ENCODE peak calls at places on chromosome 20, in eight cellular contexts. V is fibroblast of lung; X is CD8-positive, alpha-beta memory T cell; C is mesendoderm; T is right atrium auricular region; Y is Peyer's patch; E is mammary epithelial cell; H is GM23248. J is an unnamed sample.

GRCh38 chr20:10807013-10807412 is 133.2 kb upstream of the JAG1 start:
- DNase-seq in V (no peak), X (no peak), C (peak), T (no peak), Y (no peak), E (no peak), H (no peak), J (no peak)

GRCh38 chr20:62752181-62752670 is 43.6 kb downstream of the NTSR1 start:
- DNase-seq in V (no peak), X (no peak), C (no peak), T (no peak), Y (no peak), E (no peak), H (no peak), J (peak)

GRCh38 chr20:46057856-46058655 is 29.0 kb downstream of the SLC12A5 start:
- DNase-seq in V (peak), X (no peak), C (peak), T (peak), Y (peak), E (no peak), H (peak), J (no peak)

GRCh38 chr20:10705801-10706459 is 32.1 kb upstream of the JAG1 start:
- DNase-seq in V (no peak), X (no peak), C (no peak), T (no peak), Y (no peak), E (peak), H (no peak), J (no peak)

GRCh38 chr20:32685541-32686529 is 12.1 kb upstream of the C20orf203 start:
- DNase-seq in V (peak), X (no peak), C (no peak), T (no peak), Y (no peak), E (no peak), H (peak), J (no peak)

GRCh38 chr20:63911171-63911570 is 16.2 kb downstream of the DNAJC5 start:
- DNase-seq in V (peak), X (no peak), C (no peak), T (no peak), Y (no peak), E (peak), H (peak), J (no peak)

GRCh38 chr20:1830240-1830639 is 65.0 kb upstream of the SIRPA start:
- DNase-seq in V (peak), X (no peak), C (peak), T (peak), Y (no peak), E (peak), H (peak), J (no peak)

GRCh38 chr20:17620371-17621228 is 50.7 kb downstream of the DSTN start:
- DNase-seq in V (no peak), X (no peak), C (no peak), T (peak), Y (peak), E (no peak), H (no peak), J (peak)

GRCh38 chr20:32278199-32278643 is 770 bp downstream of the KIF3B start:
- DNase-seq in V (no peak), X (peak), C (peak), T (no peak), Y (peak), E (no peak), H (peak), J (no peak)

GRCh38 chr20:57322476-57322875 is 7.1 kb upstream of the SPO11 start:
- DNase-seq in V (no peak), X (no peak), C (no peak), T (no peak), Y (no peak), E (no peak), H (peak), J (no peak)

GRCh38 chr20:57327820-57328219 is 1.8 kb upstream of the SPO11 start:
- DNase-seq in V (no peak), X (no peak), C (no peak), T (no peak), Y (no peak), E (no peak), H (no peak), J (no peak)

GRCh38 chr20:57326667-57327455 is 2.7 kb upstream of the SPO11 start:
- DNase-seq in V (no peak), X (no peak), C (peak), T (peak), Y (no peak), E (peak), H (no peak), J (no peak)

GRCh38 chr20:57323034-57323433 is 6.6 kb upstream of the SPO11 start:
- DNase-seq in V (no peak), X (no peak), C (peak), T (peak), Y (no peak), E (peak), H (peak), J (no peak)

GRCh38 chr20:57325632-57326356 is 3.8 kb upstream of the SPO11 start:
- DNase-seq in V (no peak), X (no peak), C (no peak), T (peak), Y (no peak), E (no peak), H (no peak), J (no peak)
- H3K27ac ChIP-seq in V (no peak), X (no peak), C (no peak), T (no peak), Y (no peak), E (peak), H (no peak), J (no peak)

GRCh38 chr20:35575958-35576357 is 34.1 kb downstream of the ERGIC3 start:
- DNase-seq in V (no peak), X (no peak), C (no peak), T (no peak), Y (no peak), E (no peak), H (no peak), J (peak)
- H3K4me3 ChIP-seq in V (no peak), X (no peak), C (no peak), T (no peak), Y (no peak), E (no peak), H (no peak), J (no peak)

GRCh38 chr20:47377122-47377722 is 20.7 kb upstream of the ZMYND8 start:
- DNase-seq in V (no peak), X (no peak), C (peak), T (no peak), Y (no peak), E (peak), H (no peak), J (no peak)
- H3K27ac ChIP-seq in V (no peak), X (no peak), C (no peak), T (no peak), Y (no peak), E (peak), H (no peak), J (no peak)

DNA sequence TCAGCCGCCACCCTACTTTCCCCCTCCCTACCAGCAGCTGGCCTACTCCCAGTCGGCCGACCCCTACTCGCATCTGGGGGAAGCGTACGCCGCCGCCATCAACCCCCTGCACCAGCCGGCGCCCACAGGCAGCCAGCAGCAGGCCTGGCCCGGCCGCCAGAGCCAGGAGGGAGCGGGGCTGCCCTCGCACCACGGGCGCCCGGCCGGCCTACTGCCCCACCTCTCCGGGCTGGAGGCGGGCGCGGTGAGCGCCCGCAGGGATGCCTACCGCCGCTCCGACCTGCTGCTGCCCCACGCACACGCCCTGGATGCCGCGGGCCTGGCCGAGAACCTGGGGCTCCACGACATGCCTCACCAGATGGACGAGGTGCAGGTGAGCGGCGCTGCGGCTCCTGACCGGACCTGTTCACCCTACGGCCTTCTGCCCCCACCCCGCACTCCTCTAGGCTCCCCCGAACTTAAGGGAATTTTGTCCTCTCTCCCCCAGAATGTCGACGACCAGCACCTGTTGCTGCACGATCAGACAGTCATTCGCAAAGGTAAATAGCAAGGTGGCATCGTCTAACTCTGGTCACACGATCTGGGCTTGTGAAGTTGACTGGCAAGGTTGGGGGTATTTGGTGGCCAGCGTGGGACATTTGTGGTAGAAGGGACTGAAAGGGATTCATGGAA is 2.3 kb downstream of the TFAP2C start:
- DNase-seq in V (no peak), X (no peak), C (peak), T (no peak), Y (no peak), E (peak), H (no peak), J (peak)
- H3K4me3 ChIP-seq in V (no peak), X (no peak), C (peak), T (peak), Y (no peak), E (peak), H (peak), J (no peak)

GRCh38 chr20:53902968-53903651 is 167.3 kb downstream of the BCAS1 start:
- DNase-seq in V (no peak), X (no peak), C (no peak), T (no peak), Y (no peak), E (no peak), H (peak), J (no peak)
- H3K27ac ChIP-seq in V (no peak), X (no peak), C (no peak), T (no peak), Y (no peak), E (peak), H (peak), J (no peak)